ENCODE peak calls at places on chromosomes 3 and 15, in five cellular contexts. A is kidney, P is lower lobe of right lung, L is HCT116, U is A549. T is an unnamed sample.

GRCh38 chr3:70298385-70298784 is 14.1 kb downstream of the MDFIC2 start:
- DNase-seq in A (no peak), P (no peak), U (no peak), L (no peak), T (no peak)

GRCh38 chr15:78996876-78997275 is 52.0 kb upstream of the CTSH start:
- DNase-seq in L (no peak), P (no peak), U (no peak), A (peak; percentile 35), T (no peak)

GRCh38 chr3:38627956-38628355 is 21.5 kb downstream of the SCN5A start:
- DNase-seq in U (peak; percentile 37), L (no peak), A (no peak), P (no peak), T (no peak)

GRCh38 chr3:87167634-87168456 is 59.3 kb upstream of the CHMP2B start:
- DNase-seq in A (no peak), U (peak; percentile 2), P (no peak), L (peak; percentile 46), T (peak; percentile 43)

GRCh38 chr3:45690331-45691035 is 1.3 kb downstream of the SACM1L start:
- DNase-seq in P (no peak), A (no peak), U (no peak), L (no peak), T (no peak)

GRCh38 chr3:101530213-101531047 is 17.4 kb upstream of the SENP7 start:
- DNase-seq in A (no peak), L (no peak), U (no peak), P (no peak), T (no peak)

GRCh38 chr3:186142556-186142955 is 33.7 kb upstream of the ETV5 start:
- DNase-seq in P (no peak), L (no peak), A (no peak), U (no peak), T (no peak)

GRCh38 chr15:101159096-101159935 is 92.5 kb downstream of the CHSY1 start:
- DNase-seq in P (peak; percentile 24), U (no peak), L (no peak), A (no peak), T (no peak)

GRCh38 chr3:142279965-142280590 is 54.7 kb upstream of the GK5 start:
- DNase-seq in A (no peak), P (no peak), L (peak; percentile 71), U (peak; percentile 65), T (peak; percentile 47)

GRCh38 chr3:42700366-42701288 is 2.0 kb downstream of the HHATL start:
- DNase-seq in U (no peak), A (no peak), L (no peak), P (peak; percentile 25), T (no peak)

GRCh38 chr3:143000525-143000924 is 845 bp upstream of the U2SURP start:
- DNase-seq in P (peak; percentile 33), A (no peak), L (no peak), U (no peak), T (no peak)

GRCh38 chr3:45958333-45958791 is 15.1 kb downstream of the CXCR6 start:
- DNase-seq in P (no peak), L (no peak), A (no peak), U (no peak), T (no peak)

GRCh38 chr3:129013491-129013891 is 12.4 kb downstream of the EFCC1 start:
- DNase-seq in L (no peak), A (peak; percentile 48), U (peak; percentile 31), P (no peak), T (no peak)

GRCh38 chr15:92800013-92800412 is 100.1 kb upstream of the CHD2 start:
- DNase-seq in A (no peak), P (no peak), L (no peak), U (no peak), T (no peak)

GRCh38 chr3:194575484-194576210 is 57.6 kb downstream of the TMEM44 start:
- DNase-seq in P (no peak), U (peak; percentile 35), A (peak; percentile 37), L (no peak), T (no peak)

GRCh38 chr3:186386883-186387560 is 25.0 kb upstream of the DGKG start:
- DNase-seq in L (no peak), U (no peak), A (no peak), P (no peak), T (no peak)

GRCh38 chr15:78440375-78441373 is 2.7 kb downstream of the IREB2 start:
- DNase-seq in L (no peak), P (no peak), U (no peak), A (no peak), T (no peak)

GRCh38 chr15:74788716-74789151 is 6.9 kb downstream of the CSK start:
- DNase-seq in A (peak; percentile 62), L (no peak), U (no peak), P (no peak), T (peak; percentile 64)

GRCh38 chr15:71463156-71463555 is 347.2 kb upstream of the NR2E3 start:
- DNase-seq in A (no peak), U (no peak), P (no peak), L (no peak), T (no peak)

GRCh38 chr3:159170436-159171003 is 368.7 kb downstream of the MFSD1 start:
- DNase-seq in A (no peak), U (no peak), L (no peak), P (no peak), T (no peak)

GRCh38 chr3:136396916-136397315 is 146.8 kb downstream of the PCCB start:
- DNase-seq in L (no peak), U (no peak), P (no peak), A (no peak), T (no peak)

GRCh38 chr15:55526559-55527036 is 18.6 kb upstream of the DNAAF4 start:
- DNase-seq in A (no peak), U (peak; percentile 26), L (peak; percentile 32), P (no peak), T (no peak)

GRCh38 chr15:31843426-31844055 is 186.8 kb upstream of the CHRNA7 start:
- DNase-seq in L (no peak), U (no peak), A (no peak), P (no peak), T (no peak)

GRCh38 chr3:168877899-168878298 is 782.2 kb upstream of the GOLIM4 start:
- DNase-seq in L (no peak), A (no peak), U (no peak), P (no peak), T (no peak)

GRCh38 chr15:83200589-83200988 is 7.0 kb downstream of the HDGFL3 start:
- DNase-seq in A (no peak), U (no peak), L (no peak), P (no peak), T (no peak)

GRCh38 chr15:74222705-74223104 is 13.4 kb upstream of the CCDC33 start:
- DNase-seq in A (no peak), L (no peak), U (no peak), P (no peak), T (no peak)

GRCh38 chr3:39150803-39151631 is 2.4 kb downstream of the CSRNP1 start:
- DNase-seq in A (peak; percentile 96), P (peak; percentile 85), L (no peak), U (peak; percentile 72), T (no peak)

GRCh38 chr3:52544937-52545336 is 8.5 kb downstream of the UQCC5 start:
- DNase-seq in P (no peak), A (no peak), L (no peak), U (no peak), T (no peak)

GRCh38 chr15:70589221-70589620 is 174.1 kb downstream of the UACA start:
- DNase-seq in A (no peak), P (no peak), U (no peak), L (no peak), T (no peak)

GRCh38 chr3:35670408-35670807 is 31.1 kb downstream of the ARPP21 start:
- DNase-seq in U (no peak), A (no peak), L (no peak), P (no peak), T (no peak)

GRCh38 chr15:81297147-81297572 is 26.8 kb downstream of the STARD5 start:
- DNase-seq in U (no peak), L (peak; percentile 44), A (no peak), P (no peak), T (no peak)

GRCh38 chr15:81295466-81296145 is 28.3 kb downstream of the STARD5 start:
- DNase-seq in L (no peak), U (no peak), A (no peak), P (no peak), T (peak; percentile 56)

GRCh38 chr15:81297580-81298575 is 26.1 kb downstream of the STARD5 start:
- DNase-seq in A (no peak), L (no peak), U (no peak), P (no peak), T (no peak)

GRCh38 chr15:81296218-81296617 is 27.7 kb downstream of the STARD5 start:
- DNase-seq in U (no peak), A (no peak), P (no peak), L (no peak), T (no peak)

GRCh38 chr15:81296673-81297072 is 27.3 kb downstream of the STARD5 start:
- DNase-seq in A (peak; percentile 84), P (peak; percentile 82), L (no peak), U (no peak), T (peak; percentile 79)
- H3K4me1 ChIP-seq in A (no peaks in the 10 kb centered on the region), P (peaks cover 69% of the 10 kb centered on the region), L (peaks cover 11% of the 10 kb centered on the region), U (peaks cover 16% of the 10 kb centered on the region), T (peaks cover 60% of the 10 kb centered on the region)

DNA sequence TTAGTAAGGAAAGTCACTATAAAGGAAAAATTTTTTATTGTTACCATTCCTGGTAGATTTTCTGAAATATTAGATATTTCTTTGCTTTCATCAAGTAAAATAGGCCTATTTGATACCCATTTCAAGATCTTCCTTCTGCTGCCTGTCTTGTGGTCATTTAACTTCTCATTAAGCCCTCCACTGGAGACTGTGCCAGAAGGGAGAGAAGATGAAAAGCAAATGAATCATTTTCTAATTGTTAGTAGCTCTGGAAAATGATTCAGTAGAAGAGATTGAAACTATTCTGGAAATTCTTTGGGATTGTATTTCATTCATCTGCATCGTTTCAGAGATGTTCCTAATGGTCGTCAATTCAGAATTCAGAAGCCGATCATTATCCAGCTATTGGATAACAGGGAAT is 3.2 kb downstream of the KCTD6 start:
- DNase-seq in L (no peak), A (no peak), U (no peak), P (no peak), T (no peak)
- H3K4me3 ChIP-seq in L (no peak overlapping the region), A (no peak overlapping the region), U (no peak overlapping the region), P (no peak overlapping the region), T (no peak overlapping the region)

DNA sequence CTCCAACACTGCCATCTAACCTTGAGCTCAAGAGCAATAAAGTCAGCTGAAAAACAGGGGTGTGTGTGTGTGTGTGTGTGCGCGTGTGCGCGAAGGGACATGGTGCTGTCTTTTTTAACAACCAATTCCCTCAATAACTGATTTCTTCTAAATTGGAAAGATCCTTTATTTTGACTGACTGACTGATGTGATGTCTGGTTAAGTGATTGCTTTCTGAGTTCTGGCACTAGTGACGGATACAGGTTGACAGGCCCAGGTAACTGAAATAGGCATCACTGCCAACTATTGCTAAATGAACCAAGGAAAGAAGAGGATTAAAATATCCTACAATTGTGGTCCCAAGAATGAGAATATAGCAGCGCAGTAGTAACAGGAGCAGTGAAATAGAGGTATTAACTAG is 405.4 kb downstream of the ZNF385D start:
- DNase-seq in A (no peak), P (no peak), L (no peak), U (no peak), T (no peak)
- H3K9me3 ChIP-seq in A (no peaks in the 10 kb centered on the region), P (no peaks in the 10 kb centered on the region), L (no peaks in the 10 kb centered on the region), U (no peaks in the 10 kb centered on the region), T (no peaks in the 10 kb centered on the region)

DNA sequence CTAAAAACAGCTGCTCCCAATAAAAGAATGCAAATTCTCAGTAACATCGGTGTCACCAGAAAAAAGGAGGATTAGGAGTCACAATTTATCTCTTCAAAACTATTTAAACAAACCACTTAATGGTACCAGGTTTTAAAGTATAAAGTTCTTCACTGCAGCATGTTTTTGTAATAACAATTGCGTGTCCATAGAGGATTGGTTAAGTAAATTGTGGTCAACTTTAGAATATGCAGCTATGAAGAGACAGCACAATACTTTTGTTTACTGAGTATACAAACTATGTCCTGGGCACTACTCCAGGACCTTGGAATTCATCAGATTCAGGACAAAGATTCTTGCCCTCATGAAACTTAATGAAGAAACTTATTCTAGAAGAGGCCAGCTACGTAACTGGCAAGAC is 660.8 kb upstream of the ADAMTS9 start:
- DNase-seq in L (no peak), U (no peak), A (no peak), P (no peak), T (no peak)
- H3K4me1 ChIP-seq in L (no peaks in the 10 kb centered on the region), U (no peaks in the 10 kb centered on the region), A (peaks cover 9% of the 10 kb centered on the region), P (no peaks in the 10 kb centered on the region), T (no peaks in the 10 kb centered on the region)

T was measured in CD4-positive, alpha-beta memory T cell.